ENCODE peak calls at places on chromosomes 3 and 15, in four cellular contexts. P, X, H and A are unnamed samples.

GRCh38 chr15:66905954-66906353 is 159.4 kb upstream of the SMAD3 start:
- DNase-seq in P (no peak), X (no peak), H (no peak), A (no peak)

GRCh38 chr3:37625051-37625450 is 236.6 kb upstream of the CTDSPL start:
- DNase-seq in P (no peak), X (no peak), H (no peak), A (no peak)

GRCh38 chr3:119702530-119703527 is at the start of gene CFAP91:
- DNase-seq in P (peak), X (peak), H (peak), A (peak)

GRCh38 chr15:35764661-35765519 is 218.9 kb upstream of the DPH6 start:
- DNase-seq in P (no peak), X (no peak), H (no peak), A (no peak)

GRCh38 chr3:63940389-63940757 is 28.2 kb upstream of the SCAANT1 start:
- DNase-seq in P (no peak), X (no peak), H (peak), A (no peak)

GRCh38 chr3:13452490-13453335 is 27.4 kb upstream of the HDAC11 start:
- DNase-seq in P (no peak), X (peak), H (peak), A (no peak)

GRCh38 chr15:42734076-42734672 is 2.8 kb downstream of the CDAN1 start:
- DNase-seq in P (no peak), X (no peak), H (no peak), A (peak)

GRCh38 chr3:195260286-195260905 is 10.6 kb downstream of the XXYLT1 start:
- DNase-seq in P (no peak), X (no peak), H (no peak), A (no peak)

GRCh38 chr15:41894791-41895463 is 1.1 kb upstream of the SPTBN5 start:
- DNase-seq in P (peak), X (peak), H (peak), A (no peak)

GRCh38 chr3:3800076-3800448 is 831 bp downstream of the LRRN1 start:
- DNase-seq in P (peak), X (peak), H (no peak), A (no peak)

GRCh38 chr3:186930143-186930638 is at the start of gene ST6GAL1:
- DNase-seq in P (peak), X (peak), H (no peak), A (no peak)

GRCh38 chr3:186929676-186930075 is 650 bp upstream of the ST6GAL1 start:
- DNase-seq in P (no peak), X (no peak), H (no peak), A (no peak)

GRCh38 chr3:186931487-186932280 is 1.4 kb downstream of the ST6GAL1 start:
- DNase-seq in P (peak), X (peak), H (peak), A (no peak)

GRCh38 chr3:186932281-186933181 is 2.2 kb downstream of the ST6GAL1 start:
- DNase-seq in P (no peak), X (no peak), H (no peak), A (no peak)

GRCh38 chr3:186930639-186931486 is 537 bp downstream of the ST6GAL1 start:
- DNase-seq in P (peak), X (peak), H (peak), A (peak)
- TF ChIP-seq CTCF in P (no peak), X (no peak), H (peak), A (no peak)

DNA sequence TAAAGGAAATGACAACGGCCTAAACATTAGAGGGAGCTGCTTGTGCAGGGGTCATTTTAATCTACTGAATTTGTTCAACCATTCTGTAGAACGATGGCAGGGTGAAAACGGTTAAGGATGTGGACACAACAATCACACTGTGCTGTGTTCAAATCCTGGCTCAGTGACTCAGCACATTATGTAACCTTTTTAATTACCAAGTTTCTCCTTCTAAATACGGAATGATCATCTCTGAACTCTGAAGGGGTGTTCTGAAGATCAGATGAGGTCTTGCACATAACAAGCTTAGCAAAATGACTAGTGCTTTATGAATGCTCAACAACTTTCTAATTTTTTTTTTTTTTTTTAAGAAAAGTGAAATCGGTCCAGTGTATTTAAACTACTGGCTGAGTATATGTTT is 592.8 kb downstream of the FOXP1 start:
- DNase-seq in P (no peak), X (no peak), H (peak), A (no peak)
- TF ChIP-seq CTCF in P (no peak), X (no peak), H (no peak), A (no peak)

GRCh38 chr3:55903680-55904079 is 416.6 kb upstream of the WNT5A start:
- DNase-seq in P (no peak), X (no peak), H (no peak), A (no peak)

GRCh38 chr3:55904716-55905115 is 417.6 kb upstream of the WNT5A start:
- DNase-seq in P (no peak), X (no peak), H (no peak), A (no peak)

GRCh38 chr3:55897573-55898224 is 410.6 kb upstream of the WNT5A start:
- DNase-seq in P (no peak), X (peak), H (no peak), A (no peak)

GRCh38 chr3:55896155-55896554 is 409.0 kb upstream of the WNT5A start:
- DNase-seq in P (no peak), X (no peak), H (no peak), A (no peak)

DNA sequence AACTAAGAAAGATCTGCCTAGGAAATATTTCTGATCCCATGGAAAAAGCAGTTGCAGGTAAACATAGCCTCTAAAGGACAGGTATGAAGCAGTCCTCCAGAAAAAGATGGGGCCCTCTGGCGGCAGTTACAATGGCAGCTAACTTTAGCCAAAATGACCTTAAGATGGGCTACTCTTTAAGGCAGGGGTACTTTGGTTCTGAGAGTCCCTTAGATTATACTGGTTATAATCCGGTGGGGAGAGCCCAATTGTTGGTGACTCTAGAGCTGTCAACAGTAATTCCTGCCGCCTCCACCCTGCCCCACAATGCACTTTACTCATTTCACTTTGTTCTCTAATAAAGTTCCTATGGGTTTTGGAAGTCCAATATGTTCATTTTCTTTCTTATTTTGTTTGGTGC is 412.8 kb upstream of the WNT5A start:
- DNase-seq in P (no peak), X (peak), H (no peak), A (no peak)
- TF ChIP-seq CTCF in P (no peak), X (peak), H (peak), A (peak)

GRCh38 chr3:4977001-4977888 is 2.0 kb upstream of the BHLHE40 start:
- DNase-seq in P (peak), X (peak), H (peak), A (no peak)

GRCh38 chr3:4978259-4978965 is 825 bp upstream of the BHLHE40 start:
- DNase-seq in P (peak), X (peak), H (peak), A (peak)

GRCh38 chr3:4979401-4980228 is at the start of gene BHLHE40:
- DNase-seq in P (no peak), X (no peak), H (no peak), A (no peak)

GRCh38 chr3:4978966-4979400 is 254 bp upstream of the BHLHE40 start:
- DNase-seq in P (peak), X (peak), H (peak), A (peak)

DNA sequence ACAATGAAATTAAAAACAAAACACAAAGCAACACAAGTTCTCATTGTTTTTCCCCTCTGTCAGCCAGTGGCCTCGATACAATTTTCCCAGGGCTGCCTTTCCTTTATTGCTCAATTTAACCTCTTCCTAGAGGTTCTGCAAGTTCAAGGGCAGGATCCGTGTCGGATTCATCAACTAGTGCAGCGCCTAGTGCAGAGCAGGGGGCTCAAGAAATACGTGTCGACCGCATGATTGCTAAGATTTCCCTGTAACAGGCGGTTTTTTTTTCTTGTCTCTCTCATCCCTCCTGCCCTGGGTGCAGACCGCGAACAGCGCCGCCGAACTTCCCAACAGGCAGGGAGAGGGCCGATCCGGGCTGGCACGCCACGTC is 1.4 kb upstream of the BHLHE40 start:
- DNase-seq in P (no peak), X (no peak), H (no peak), A (no peak)
- TF ChIP-seq CTCF in P (no peak), X (no peak), H (peak), A (peak)

GRCh38 chr3:170690133-170690981 is 104.5 kb upstream of the SLC7A14 start:
- DNase-seq in P (peak), X (peak), H (peak), A (no peak)
- TF ChIP-seq CTCF in P (peak), X (peak), H (peak), A (peak)